ENCODE peak calls at places on chromosomes 11 and 22, in six cellular contexts. E is GM23338, U is esophagus muscularis mucosa, G is HCT116, I is breast epithelium, O is stomach. Q is an unnamed sample. For H3K27me3, the result is how much of the 10 kb centered on the place peaks cover.

GRCh38 chr11:105903113-105903512 is 118.9 kb downstream of the MSANTD4 start:
- DNase-seq in G (no peak), E (no peak), O (no peak), I (no peak), U (no peak), Q (no peak)

GRCh38 chr22:50138036-50138435 is 32.5 kb upstream of the PANX2 start:
- DNase-seq in E (no peak), G (no peak), I (no peak), U (no peak), O (no peak), Q (no peak)

GRCh38 chr22:37197451-37198289 is 9.6 kb upstream of the C1QTNF6 start:
- DNase-seq in O (peak), G (peak), E (no peak), I (peak), U (no peak), Q (peak)

GRCh38 chr11:76236092-76237026 is 30.1 kb upstream of the WNT11 start:
- DNase-seq in I (no peak), O (peak), G (peak), U (no peak), E (peak), Q (peak)

GRCh38 chr11:88666364-88666763 is 328.8 kb upstream of the CTSC start:
- DNase-seq in O (no peak), G (no peak), U (no peak), I (no peak), E (no peak), Q (no peak)

GRCh38 chr11:91731051-91731450 is 493.6 kb upstream of the FAT3 start:
- DNase-seq in E (no peak), U (no peak), G (no peak), O (no peak), I (no peak), Q (no peak)

GRCh38 chr11:114260077-114260476 is 36.1 kb upstream of the NNMT start:
- DNase-seq in G (no peak), O (no peak), E (no peak), U (no peak), I (no peak), Q (no peak)

GRCh38 chr11:77109236-77110019 is 6.8 kb downstream of the OMP start:
- DNase-seq in I (no peak), E (no peak), G (no peak), O (no peak), U (no peak), Q (no peak)

GRCh38 chr11:23988381-23989006 is 508.4 kb upstream of the LUZP2 start:
- DNase-seq in I (no peak), E (no peak), G (no peak), U (no peak), O (no peak), Q (no peak)

GRCh38 chr22:49011379-49011768 is 816.3 kb downstream of the BRD1 start:
- DNase-seq in U (peak), E (no peak), O (peak), I (peak), G (no peak), Q (no peak)

GRCh38 chr11:23947883-23948282 is 549.0 kb upstream of the LUZP2 start:
- DNase-seq in U (no peak), I (no peak), G (no peak), O (no peak), E (no peak), Q (no peak)

GRCh38 chr11:35812850-35813249 is 131.0 kb upstream of the LDLRAD3 start:
- DNase-seq in O (no peak), E (no peak), I (no peak), U (no peak), G (no peak), Q (no peak)

GRCh38 chr11:65496304-65497140 is 2.3 kb upstream of the MALAT1 start:
- DNase-seq in U (no peak), E (no peak), G (no peak), O (no peak), I (no peak), Q (no peak)

GRCh38 chr11:14519692-14520085 is 497 bp downstream of the PSMA1 start:
- DNase-seq in I (no peak), O (no peak), E (no peak), G (no peak), U (no peak), Q (no peak)

GRCh38 chr11:113153847-113154246 is 160.5 kb upstream of the TTC12 start:
- DNase-seq in U (no peak), I (no peak), G (no peak), E (no peak), O (no peak), Q (no peak)

GRCh38 chr11:93330446-93330984 is at the start of gene DEUP1:
- DNase-seq in U (no peak), I (peak), O (peak), G (no peak), E (peak), Q (peak)

GRCh38 chr22:20319745-20320658 is at the start of gene DGCR6L:
- DNase-seq in G (peak), E (peak), O (peak), I (peak), U (peak), Q (peak)

GRCh38 chr11:127063191-127063590 is 62.6 kb upstream of the KIRREL3 start:
- DNase-seq in U (no peak), E (no peak), I (no peak), G (no peak), O (no peak), Q (no peak)

GRCh38 chr11:15650105-15650938 is 535.6 kb downstream of the INSC start:
- DNase-seq in O (peak), I (peak), U (peak), E (peak), G (peak), Q (peak)

GRCh38 chr22:49233507-49234100 is 594.1 kb downstream of the BRD1 start:
- DNase-seq in O (no peak), G (no peak), U (peak), I (peak), E (no peak), Q (no peak)

GRCh38 chr11:116062526-116063171 is 558.4 kb upstream of the CADM1 start:
- DNase-seq in G (no peak), U (no peak), O (no peak), I (no peak), E (no peak), Q (no peak)

GRCh38 chr11:117221775-117222517 is 9.9 kb downstream of the PCSK7 start:
- DNase-seq in E (no peak), I (peak), U (no peak), O (peak), G (no peak), Q (peak)

GRCh38 chr11:29312817-29313216 is 704.0 kb downstream of the KCNA4 start:
- DNase-seq in O (no peak), U (no peak), E (no peak), G (no peak), I (no peak), Q (no peak)

GRCh38 chr11:101306721-101307120 is 177.1 kb upstream of the PGR start:
- DNase-seq in U (no peak), O (no peak), E (no peak), I (no peak), G (no peak), Q (no peak)

GRCh38 chr11:35111171-35112055 is 27.6 kb upstream of the CD44 start:
- DNase-seq in O (no peak), E (no peak), U (no peak), I (no peak), G (no peak), Q (no peak)

GRCh38 chr11:115765803-115766239 is 261.6 kb upstream of the CADM1 start:
- DNase-seq in E (no peak), G (no peak), O (no peak), U (no peak), I (no peak), Q (no peak)

GRCh38 chr22:20131856-20132685 is 467 bp downstream of the ZDHHC8 start:
- DNase-seq in O (peak), E (no peak), G (no peak), I (no peak), U (no peak), Q (no peak)

GRCh38 chr11:35347173-35347878 is 72.0 kb downstream of the SLC1A2 start:
- DNase-seq in G (no peak), I (no peak), E (no peak), O (no peak), U (no peak), Q (no peak)

GRCh38 chr11:62055970-62056369 is 67.8 kb upstream of the INCENP start:
- DNase-seq in I (no peak), U (no peak), E (no peak), G (no peak), O (no peak), Q (no peak)

GRCh38 chr11:94593030-94593429 is 25.9 kb downstream of the PIWIL4 start:
- DNase-seq in I (no peak), O (no peak), E (no peak), U (no peak), G (no peak), Q (no peak)

GRCh38 chr22:19287076-19287724 is 4.3 kb downstream of the CLTCL1 start:
- DNase-seq in U (peak), G (no peak), E (peak), I (no peak), O (no peak), Q (peak)

GRCh38 chr11:69554849-69555248 is 73.4 kb downstream of the LINC01488 start:
- DNase-seq in G (no peak), U (no peak), I (peak), E (no peak), O (no peak), Q (no peak)

GRCh38 chr22:39907035-39907434 is 6.2 kb downstream of the GRAP2 start:
- DNase-seq in O (no peak), E (no peak), G (no peak), U (no peak), I (no peak), Q (no peak)

GRCh38 chr22:25742918-25743708 is 1.1 kb downstream of the MYO18B start:
- DNase-seq in G (no peak), O (no peak), I (no peak), U (no peak), E (no peak), Q (no peak)

GRCh38 chr22:39656495-39657490 is 86.2 kb downstream of the CACNA1I start:
- DNase-seq in G (no peak), U (no peak), E (no peak), O (no peak), I (no peak), Q (no peak)

GRCh38 chr11:19777032-19777341 is 64.3 kb downstream of the NAV2 start:
- DNase-seq in I (no peak), U (no peak), G (no peak), O (peak), E (no peak), Q (peak)

GRCh38 chr11:47425611-47426010 is 628 bp downstream of the PSMC3 start:
- DNase-seq in I (no peak), G (no peak), U (no peak), E (no peak), O (no peak), Q (no peak)

GRCh38 chr11:47430524-47430923 is 4.3 kb upstream of the PSMC3 start:
- DNase-seq in U (no peak), O (no peak), I (no peak), E (no peak), G (no peak), Q (no peak)

GRCh38 chr11:47431356-47432083 is 5.3 kb upstream of the PSMC3 start:
- DNase-seq in G (no peak), I (no peak), E (no peak), O (no peak), U (no peak), Q (no peak)

DNA sequence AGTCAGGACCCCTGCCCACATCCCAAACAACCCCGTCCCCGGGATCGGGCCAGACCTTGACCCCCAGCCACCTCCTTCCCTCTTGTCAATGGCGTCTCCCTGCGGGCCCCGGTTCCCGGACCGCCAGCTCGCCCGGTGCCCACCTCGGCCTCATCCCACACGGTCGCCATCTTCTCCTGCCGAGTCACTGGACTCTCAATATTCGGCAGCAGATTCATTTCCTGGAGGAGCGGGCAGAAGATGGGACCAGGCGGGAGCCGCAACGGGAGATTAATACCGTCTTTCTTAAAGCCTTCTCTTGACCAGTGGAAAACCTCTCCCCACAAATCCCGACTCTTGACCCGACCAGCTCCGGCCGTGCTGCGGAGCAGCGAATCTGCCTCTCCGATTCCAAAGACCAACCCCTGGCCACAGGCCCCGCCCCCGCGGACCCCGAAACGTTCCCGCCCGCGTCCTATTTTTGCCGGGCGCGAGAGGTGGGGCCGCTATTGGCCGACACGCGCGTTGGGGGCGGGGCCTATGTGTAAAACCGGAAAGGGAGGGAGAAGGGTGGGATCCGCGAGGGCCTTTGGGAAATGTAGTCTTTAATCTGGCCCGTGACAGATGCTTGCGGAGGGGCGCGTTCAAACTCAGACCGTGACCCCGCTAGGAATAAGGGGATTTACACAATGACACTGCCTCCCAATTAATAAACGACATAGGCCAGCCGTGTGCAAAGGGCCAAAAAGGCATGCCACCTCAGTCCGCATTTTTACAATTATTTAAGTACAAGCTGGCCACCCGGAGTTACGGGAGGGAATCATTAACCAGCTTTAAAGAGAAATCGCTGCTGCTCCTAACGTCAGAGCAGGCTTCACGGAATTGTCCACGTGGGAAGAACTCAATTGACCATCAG is at the start of gene PSMC3:
- DNase-seq in I (peak), E (peak), O (peak), G (peak), U (peak), Q (peak)
- TF ChIP-seq POLR2AphosphoS5 in I (peak), E (peak), O (peak), G (peak), U (peak), Q (peak)

GRCh38 chr11:10504490-10504889 is 36.5 kb downstream of the RNF141 start:
- DNase-seq in O (no peak), U (peak), E (no peak), I (no peak), G (no peak), Q (no peak)

GRCh38 chr11:10503217-10503616 is 37.8 kb downstream of the RNF141 start:
- DNase-seq in O (no peak), U (no peak), I (no peak), E (no peak), G (no peak), Q (no peak)

GRCh38 chr11:10503777-10504176 is 37.2 kb downstream of the RNF141 start:
- DNase-seq in I (no peak), U (no peak), E (no peak), O (no peak), G (no peak), Q (no peak)

GRCh38 chr11:10505278-10506012 is 35.5 kb downstream of the RNF141 start:
- DNase-seq in G (no peak), O (no peak), U (no peak), I (no peak), E (no peak), Q (no peak)

GRCh38 chr11:10506013-10506370 is 35.0 kb downstream of the RNF141 start:
- DNase-seq in U (no peak), O (no peak), G (no peak), E (no peak), I (no peak), Q (no peak)
- H3K27me3 ChIP-seq in U (under half), O (under half), G (under half), E (under half), I (under half), Q (under half)

GRCh38 chr22:31616315-31616980 is 45.6 kb downstream of the PISD start:
- DNase-seq in U (no peak), O (no peak), E (no peak), I (no peak), G (no peak), Q (no peak)
- TF ChIP-seq POLR2AphosphoS5 in U (no peak), O (no peak), E (no peak), I (no peak), G (no peak), Q (no peak)

DNA sequence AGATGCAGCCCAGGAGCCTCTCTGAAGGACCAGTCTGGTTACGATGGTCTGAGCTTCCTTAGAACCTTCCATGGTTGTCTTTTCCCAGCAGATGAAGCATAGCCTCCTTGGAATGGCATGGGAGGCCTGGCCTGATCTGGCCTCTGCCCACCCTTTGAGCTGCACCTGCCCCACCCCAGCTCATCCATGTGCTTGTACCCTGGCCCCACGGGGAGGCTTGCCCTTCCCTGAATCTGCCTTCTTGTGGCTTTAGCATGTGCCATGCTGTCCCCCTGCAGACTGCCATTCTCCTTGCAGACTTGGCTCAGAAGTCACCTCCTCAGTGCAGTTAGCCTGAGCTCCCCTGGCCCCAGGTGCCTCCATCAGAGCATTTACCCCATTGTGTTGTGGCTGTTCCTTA is 62.5 kb downstream of the FBLN1 start:
- DNase-seq in O (no peak), I (no peak), G (no peak), U (no peak), E (no peak), Q (no peak)
- H3K27me3 ChIP-seq in O (under half), I (under half), G (under half), U (under half), E (under half), Q (under half)

DNA sequence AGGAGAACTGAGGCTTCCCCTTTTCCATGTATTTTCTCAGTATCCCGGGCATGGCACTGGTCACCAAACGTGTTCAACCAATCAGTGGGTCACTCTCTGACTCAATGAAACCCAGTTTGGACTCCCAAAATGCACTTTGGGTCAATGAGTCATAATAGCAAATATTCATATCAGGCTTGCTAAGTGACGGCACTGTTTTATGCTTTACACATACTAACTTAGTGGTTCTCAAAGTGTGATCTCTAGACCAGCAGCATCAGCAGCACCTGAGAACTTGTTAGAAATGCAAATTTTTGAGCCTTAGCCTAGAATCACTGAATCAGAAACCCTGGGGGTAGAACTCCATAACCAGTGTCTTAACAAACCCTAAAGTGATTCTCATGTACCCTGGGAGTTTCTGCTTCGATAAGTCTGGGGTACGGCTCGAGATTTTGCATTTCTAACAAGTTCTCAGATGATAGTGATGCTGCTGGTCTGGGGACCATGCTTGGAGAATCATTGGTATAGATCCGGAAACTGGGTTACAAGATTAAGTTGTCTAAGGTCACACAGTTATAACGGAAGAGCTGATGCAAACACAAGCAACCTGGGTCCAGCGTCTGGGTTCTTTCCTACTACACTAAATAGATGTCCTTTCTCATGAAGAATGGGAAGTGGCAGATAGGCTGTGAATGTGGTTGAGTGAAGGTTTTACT is 35.6 kb downstream of the ETS1 start:
- DNase-seq in E (no peak), O (no peak), G (no peak), U (peak), I (no peak), Q (no peak)
- TF ChIP-seq POLR2AphosphoS5 in E (no peak), O (no peak), G (no peak), U (no peak), I (no peak), Q (no peak)

DNA sequence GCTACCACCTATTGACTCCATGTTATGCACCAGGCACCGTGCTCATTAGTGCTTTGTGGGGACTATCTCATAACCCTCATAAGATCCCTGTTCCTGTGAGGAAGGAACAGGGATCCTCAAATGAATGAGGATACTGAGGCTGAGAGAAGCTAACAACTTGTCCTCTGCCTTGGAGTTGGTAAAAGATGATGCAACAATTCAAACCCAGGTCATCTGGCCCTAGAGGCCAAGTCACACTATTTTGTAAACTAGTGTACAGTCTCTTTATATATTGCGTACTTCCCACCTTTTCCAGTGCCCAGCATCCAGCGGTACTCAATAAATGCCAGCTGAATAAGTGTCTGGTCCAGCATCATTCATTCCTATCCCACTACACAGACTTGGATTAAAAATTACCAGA is 92.6 kb downstream of the RCN1 start:
- DNase-seq in I (no peak), U (no peak), O (no peak), G (no peak), E (no peak), Q (no peak)
- H3K27me3 ChIP-seq in I (under half), U (under half), O (under half), G (under half), E (under half), Q (under half)

DNA sequence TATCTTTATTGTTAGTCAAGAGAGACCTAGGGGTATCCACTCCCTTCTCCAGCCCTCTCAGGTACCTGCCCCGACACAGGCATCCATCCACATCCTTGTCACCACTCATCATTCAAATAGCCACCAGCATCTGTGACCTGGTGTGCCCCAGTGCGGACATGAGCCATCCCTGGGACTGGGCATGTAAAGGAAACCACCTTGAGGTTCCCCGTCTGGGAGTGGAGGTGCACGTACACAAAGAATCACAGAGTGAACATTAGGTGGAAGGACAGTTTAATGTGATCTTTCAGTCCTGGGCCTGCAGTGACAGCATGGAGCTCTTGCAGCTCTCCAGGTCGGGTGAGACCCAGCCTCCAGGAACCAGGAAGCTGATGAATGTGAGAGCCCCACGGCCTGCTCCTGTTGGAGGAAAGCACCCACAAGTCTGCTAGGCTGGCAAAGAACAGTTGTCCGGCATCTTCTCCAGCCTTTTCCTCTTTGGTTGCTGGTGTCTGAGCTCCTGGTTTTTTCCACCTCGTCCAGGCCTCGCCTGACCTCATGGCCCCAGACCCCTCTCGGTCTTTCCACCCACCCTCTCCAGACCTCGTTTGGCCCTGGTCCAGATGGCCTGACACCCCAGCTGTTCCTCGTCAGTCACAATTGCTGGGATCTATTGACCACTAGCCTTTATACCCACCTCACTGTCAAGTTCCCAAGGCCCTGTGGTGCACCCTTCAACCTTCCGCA is 16.5 kb downstream of the PSMD13 start:
- DNase-seq in O (no peak), G (no peak), U (no peak), I (no peak), E (no peak), Q (no peak)
- TF ChIP-seq POLR2AphosphoS5 in O (no peak), G (no peak), U (no peak), I (no peak), E (no peak), Q (no peak)